ENCODE peak calls at places on chromosome 2, in eight cellular contexts. F is body of pancreas, S is cardiac muscle cell, P is pancreas, E is stomach, A is heart left ventricle, K is lower lobe of right lung, R is psoas muscle. M is an unnamed sample.

GRCh38 chr2:232504438-232504837 is 15.8 kb upstream of the PRSS56 start:
- DNase-seq in S (no peak), K (no peak), F (no peak), E (no peak), P (no peak), A (no peak), R (no peak), M (no peak)

GRCh38 chr2:21260316-21260715 is 136.5 kb downstream of the TDRD15 start:
- DNase-seq in S (no peak), E (no peak), A (no peak), F (no peak), P (no peak), R (no peak), K (no peak), M (no peak)

GRCh38 chr2:127612111-127612822 is 33.7 kb upstream of the GPR17 start:
- DNase-seq in S (no peak), E (peak), F (peak), A (no peak), R (no peak), K (peak), P (no peak), M (no peak)

GRCh38 chr2:49296107-49296506 is 141.8 kb upstream of the FSHR start:
- DNase-seq in K (no peak), R (no peak), S (no peak), F (no peak), P (no peak), A (no peak), E (no peak), M (no peak)

GRCh38 chr2:204207851-204208250 is 271.3 kb downstream of the ICOS start:
- DNase-seq in K (no peak), E (no peak), P (no peak), F (no peak), S (no peak), A (no peak), R (no peak), M (no peak)

GRCh38 chr2:46210063-46210462 is 87.1 kb upstream of the EPAS1 start:
- DNase-seq in E (no peak), K (no peak), S (no peak), A (no peak), P (no peak), F (no peak), R (no peak), M (no peak)

GRCh38 chr2:203280428-203281064 is 41.7 kb downstream of the CYP20A1 start:
- DNase-seq in R (no peak), S (no peak), K (no peak), A (no peak), E (no peak), F (no peak), P (no peak), M (no peak)

GRCh38 chr2:61670591-61671503 is 132.7 kb upstream of the XPO1 start:
- DNase-seq in S (peak), A (peak), R (peak), E (peak), K (no peak), F (peak), P (peak), M (no peak)

GRCh38 chr2:162330881-162331280 is 12.4 kb upstream of the IFIH1 start:
- DNase-seq in A (no peak), P (no peak), F (no peak), S (no peak), E (no peak), K (no peak), R (no peak), M (no peak)

GRCh38 chr2:187316040-187316439 is 132.0 kb downstream of the CALCRL start:
- DNase-seq in E (no peak), F (no peak), R (no peak), S (no peak), K (no peak), P (no peak), A (no peak), M (no peak)

GRCh38 chr2:54984476-54984875 is 65.8 kb downstream of the RTN4 start:
- DNase-seq in K (no peak), P (no peak), R (no peak), E (no peak), A (no peak), F (no peak), S (no peak), M (no peak)

GRCh38 chr2:50953021-50953420 is 78.9 kb downstream of the NRXN1 start:
- DNase-seq in E (no peak), S (no peak), F (no peak), A (no peak), K (no peak), P (no peak), R (no peak), M (no peak)

GRCh38 chr2:105243961-105244360 is 2.4 kb downstream of the GPR45 start:
- DNase-seq in A (no peak), K (no peak), F (no peak), S (peak), P (no peak), R (no peak), E (no peak), M (no peak)

GRCh38 chr2:234606906-234607305 is 110.0 kb upstream of the ARL4C start:
- DNase-seq in R (no peak), F (no peak), K (no peak), P (no peak), E (no peak), S (no peak), A (no peak), M (no peak)

GRCh38 chr2:52141076-52141475 is 1109.1 kb upstream of the NRXN1 start:
- DNase-seq in P (no peak), A (no peak), K (no peak), E (no peak), F (no peak), S (no peak), R (no peak), M (no peak)

GRCh38 chr2:27587025-27587424 is 4.2 kb downstream of the ZNF512 start:
- DNase-seq in S (no peak), E (no peak), K (no peak), F (no peak), A (no peak), R (no peak), P (no peak), M (no peak)

GRCh38 chr2:156803243-156803642 is 367.1 kb downstream of the GPD2 start:
- DNase-seq in P (no peak), A (no peak), K (no peak), S (no peak), R (no peak), F (no peak), E (no peak), M (no peak)

GRCh38 chr2:42095923-42096408 is 48.1 kb downstream of the PKDCC start:
- DNase-seq in F (peak), P (peak), A (peak), S (peak), K (peak), R (peak), E (peak), M (peak)

GRCh38 chr2:42091671-42092070 is 43.9 kb downstream of the PKDCC start:
- DNase-seq in E (no peak), S (no peak), P (no peak), R (no peak), A (no peak), F (no peak), K (no peak), M (no peak)

GRCh38 chr2:42096869-42097591 is 49.2 kb downstream of the PKDCC start:
- DNase-seq in R (no peak), S (no peak), P (peak), K (no peak), F (no peak), A (no peak), E (no peak), M (no peak)

GRCh38 chr2:42092084-42092996 is 44.5 kb downstream of the PKDCC start:
- DNase-seq in F (peak), P (no peak), S (peak), R (no peak), E (peak), A (no peak), K (no peak), M (no peak)

GRCh38 chr2:42094114-42094513 is 46.3 kb downstream of the PKDCC start:
- DNase-seq in S (no peak), E (no peak), P (no peak), A (no peak), F (no peak), K (no peak), R (no peak), M (no peak)
- H3K4me3 ChIP-seq in S (no peak), E (no peak), P (no peak), A (no peak), F (no peak), K (no peak), R (no peak), M (no peak)

GRCh38 chr2:201357216-201357615 is at the start of gene FLACC1:
- DNase-seq in E (no peak), F (peak), K (no peak), A (peak), S (peak), R (no peak), P (no peak), M (no peak)
- H3K27ac ChIP-seq in E (peak), F (no peak), K (peak), A (peak), S (no peak), R (no peak), P (no peak), M (no peak)

GRCh38 chr2:63853527-63854310 is 12.0 kb downstream of the UGP2 start:
- DNase-seq in S (no peak), K (no peak), P (no peak), A (no peak), E (no peak), F (no peak), R (no peak), M (no peak)
- TF ChIP-seq CTCF in S (no peak), K (no peak), P (no peak), A (no peak), E (no peak), F (no peak), R (no peak), M (no peak)

GRCh38 chr2:26185954-26186353 is 13.1 kb downstream of the GAREM2 start:
- DNase-seq in S (no peak), F (no peak), E (no peak), A (no peak), P (no peak), R (no peak), K (no peak), M (no peak)
- H3K4me3 ChIP-seq in S (no peak), F (no peak), E (no peak), A (peak), P (no peak), R (peak), K (no peak), M (peak)

GRCh38 chr2:150484461-150484931 is 3.0 kb downstream of the RND3 start:
- DNase-seq in F (no peak), K (no peak), E (no peak), A (no peak), S (no peak), P (no peak), R (no peak), M (no peak)

GRCh38 chr2:150484006-150484405 is 3.5 kb downstream of the RND3 start:
- DNase-seq in F (no peak), S (no peak), A (no peak), P (no peak), E (no peak), K (no peak), R (no peak), M (no peak)

GRCh38 chr2:150482667-150483260 is 4.7 kb downstream of the RND3 start:
- DNase-seq in K (no peak), E (no peak), S (no peak), P (no peak), A (no peak), F (no peak), R (no peak), M (no peak)

GRCh38 chr2:150482111-150482510 is 5.4 kb downstream of the RND3 start:
- DNase-seq in F (no peak), P (no peak), E (no peak), S (no peak), A (no peak), R (no peak), K (no peak), M (no peak)

GRCh38 chr2:150483532-150483931 is 3.9 kb downstream of the RND3 start:
- DNase-seq in P (no peak), A (no peak), K (no peak), E (no peak), S (no peak), F (no peak), R (no peak), M (no peak)
- H3K27ac ChIP-seq in P (no peak), A (peak), K (no peak), E (no peak), S (no peak), F (no peak), R (no peak), M (no peak)

DNA sequence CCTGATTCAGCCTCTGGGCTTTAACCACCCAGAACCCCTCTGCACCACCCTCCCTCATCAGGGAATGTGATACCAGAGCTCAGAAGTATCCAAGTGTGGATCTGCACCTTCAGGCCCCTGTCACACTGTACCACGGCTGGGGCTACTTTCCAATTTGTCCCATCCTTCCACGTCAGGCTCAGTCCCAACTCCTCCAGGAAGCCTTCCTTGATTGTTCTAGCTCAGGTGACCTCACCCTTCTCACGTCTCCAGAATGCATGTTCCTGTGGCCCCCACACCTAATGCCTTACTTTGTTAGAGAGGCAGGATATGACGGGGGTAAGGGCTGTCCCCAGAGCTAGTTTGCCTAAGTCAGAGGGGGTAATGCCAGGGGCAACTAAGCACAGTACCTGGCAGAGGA is 134.3 kb downstream of the TFCP2L1 start:
- DNase-seq in E (no peak), S (no peak), P (no peak), F (no peak), A (no peak), K (no peak), R (no peak), M (no peak)
- TF ChIP-seq CTCF in E (no peak), S (no peak), P (no peak), F (no peak), A (no peak), K (no peak), R (no peak), M (no peak)

DNA sequence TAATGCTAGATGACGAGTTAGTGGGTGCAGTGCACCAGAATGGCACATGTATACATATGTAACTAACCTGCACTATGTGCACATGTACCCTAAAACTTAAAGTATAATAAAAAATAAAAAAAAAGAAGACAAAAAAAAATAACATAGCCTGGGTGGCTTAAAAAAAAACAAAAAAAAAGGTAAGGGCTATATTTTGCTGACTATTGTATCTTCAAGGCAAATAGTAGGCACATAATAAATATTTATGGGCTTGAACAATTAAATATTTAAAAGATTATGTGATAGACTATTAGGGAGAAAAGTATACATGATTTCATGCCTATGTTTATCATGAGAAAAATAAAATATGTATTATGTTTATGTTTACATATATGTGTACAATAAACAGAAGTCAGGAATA is 99.4 kb downstream of the CCDC148 start:
- DNase-seq in K (no peak), A (no peak), P (no peak), E (no peak), F (no peak), R (no peak), S (no peak), M (no peak)
- H3K4me3 ChIP-seq in K (no peak), A (no peak), P (no peak), E (no peak), F (no peak), R (no peak), S (no peak), M (no peak)

M was measured in AG04450.